ENCODE peak calls at places on chromosomes 6 and 20, in seven cellular contexts. J, M, X, V, R, G and S are unnamed samples.
A peak's percentile ranks its signal among the peaks of the same experiment; 100 is the strongest.

GRCh38 chr6:166055801-166056200 is 111.8 kb downstream of the TBXT start:
- DNase-seq in J (no peak), M (no peak), X (no peak), V (no peak), R (no peak), G (no peak), S (no peak)

GRCh38 chr6:34341481-34341971 is 50.9 kb downstream of the NUDT3 start:
- DNase-seq in J (no peak), M (no peak), X (no peak), V (no peak), R (no peak), G (no peak), S (no peak)

GRCh38 chr6:81263531-81264168 is 488.8 kb downstream of the TENT5A start:
- DNase-seq in J (no peak), M (no peak), X (no peak), V (no peak), R (no peak), G (no peak), S (peak; percentile 37)

GRCh38 chr6:128437685-128438084 is 82.7 kb downstream of the PTPRK start:
- DNase-seq in J (no peak), M (no peak), X (no peak), V (no peak), R (no peak), G (no peak), S (no peak)

GRCh38 chr20:62651285-62652021 is 9.2 kb downstream of the SLCO4A1 start:
- DNase-seq in J (no peak), M (peak; percentile 77), X (peak; percentile 62), V (peak; percentile 84), R (no peak), G (no peak), S (no peak)

GRCh38 chr6:14555804-14556203 is 438.2 kb downstream of the CD83 start:
- DNase-seq in J (no peak), M (no peak), X (no peak), V (no peak), R (no peak), G (no peak), S (no peak)

GRCh38 chr20:53001502-53002301 is 29.5 kb downstream of the TSHZ2 start:
- DNase-seq in J (no peak), M (no peak), X (no peak), V (peak; percentile 55), R (no peak), G (no peak), S (no peak)

GRCh38 chr6:70314240-70314639 is 11.4 kb upstream of the COL9A1 start:
- DNase-seq in J (no peak), M (no peak), X (peak; percentile 19), V (no peak), R (no peak), G (no peak), S (no peak)

GRCh38 chr6:130020106-130020851 is 1.9 kb downstream of the L3MBTL3 start:
- DNase-seq in J (peak; percentile 10), M (peak; percentile 54), X (peak; percentile 13), V (no peak), R (no peak), G (no peak), S (peak; percentile 44)

GRCh38 chr20:33701629-33702450 is 15.7 kb upstream of the E2F1 start:
- DNase-seq in J (no peak), M (no peak), X (no peak), V (no peak), R (peak; percentile 94), G (no peak), S (no peak)

GRCh38 chr6:53647437-53648094 is 18.0 kb downstream of the KLHL31 start:
- DNase-seq in J (no peak), M (no peak), X (no peak), V (no peak), R (no peak), G (no peak), S (peak; percentile 35)

GRCh38 chr6:35735452-35735851 is 1.4 kb upstream of the ARMC12 start:
- DNase-seq in J (no peak), M (no peak), X (no peak), V (no peak), R (no peak), G (no peak), S (peak; percentile 43)

GRCh38 chr6:45420083-45420908 is 42.6 kb upstream of the SUPT3H start:
- DNase-seq in J (no peak), M (peak; percentile 18), X (no peak), V (no peak), R (no peak), G (no peak), S (peak; percentile 33)

GRCh38 chr6:63305278-63305677 is 14.5 kb downstream of the LGSN start:
- DNase-seq in J (no peak), M (no peak), X (no peak), V (no peak), R (no peak), G (no peak), S (no peak)

GRCh38 chr20:20227013-20227571 is 140.8 kb upstream of the INSM1 start:
- DNase-seq in J (no peak), M (no peak), X (no peak), V (no peak), R (no peak), G (no peak), S (no peak)

GRCh38 chr6:35294308-35294945 is 3.2 kb upstream of the DEF6 start:
- DNase-seq in J (peak; percentile 65), M (peak; percentile 4), X (no peak), V (no peak), R (peak; percentile 62), G (no peak), S (no peak)

GRCh38 chr6:82251942-82252341 is 4.4 kb upstream of the IBTK start:
- DNase-seq in J (peak; percentile 32), M (no peak), X (no peak), V (no peak), R (peak; percentile 22), G (no peak), S (no peak)

GRCh38 chr6:125789576-125790402 is 971 bp upstream of the NCOA7 start:
- DNase-seq in J (no peak), M (peak; percentile 68), X (peak; percentile 55), V (no peak), R (peak; percentile 54), G (no peak), S (peak; percentile 2)

GRCh38 chr20:56903858-56904257 is 274.8 kb downstream of the TFAP2C start:
- DNase-seq in J (no peak), M (no peak), X (no peak), V (no peak), R (no peak), G (no peak), S (no peak)

GRCh38 chr6:112576421-112576820 is 229.3 kb downstream of the RFPL4B start:
- DNase-seq in J (no peak), M (no peak), X (no peak), V (no peak), R (no peak), G (no peak), S (no peak)

GRCh38 chr6:44078795-44079671 is 48.2 kb downstream of the MRPL14 start:
- DNase-seq in J (peak; percentile 65), M (peak; percentile 74), X (peak; percentile 88), V (no peak), R (peak; percentile 79), G (no peak), S (no peak)

GRCh38 chr6:111566873-111567517 is 38.7 kb downstream of the TRAF3IP2 start:
- DNase-seq in J (no peak), M (no peak), X (no peak), V (no peak), R (no peak), G (no peak), S (peak; percentile 77)

GRCh38 chr6:157443066-157443800 is 62.2 kb downstream of the ZDHHC14 start:
- DNase-seq in J (no peak), M (no peak), X (no peak), V (peak; percentile 80), R (no peak), G (no peak), S (no peak)

GRCh38 chr6:104644848-104645247 is 214.9 kb downstream of the HACE1 start:
- DNase-seq in J (no peak), M (no peak), X (no peak), V (no peak), R (no peak), G (no peak), S (no peak)

GRCh38 chr6:154653853-154654252 is 79.4 kb upstream of the SCAF8 start:
- DNase-seq in J (peak; percentile 13), M (no peak), X (no peak), V (no peak), R (no peak), G (no peak), S (peak; percentile 52)
- TF ChIP-seq EP300 in J (no peak), M (no peak), X (peak; percentile 84), V (no peak), R (no peak), G (no peak), S (peak; percentile 99)

GRCh38 chr20:50918403-50918802 is 12.8 kb downstream of the ADNP start:
- DNase-seq in J (no peak), M (no peak), X (no peak), V (no peak), R (no peak), G (no peak), S (no peak)
- H3K4me1 ChIP-seq in J (peaks cover 61% of the 10 kb centered on the region), M (peaks cover 25% of the 10 kb centered on the region), X (peaks cover 32% of the 10 kb centered on the region), V (peaks cover 47% of the 10 kb centered on the region), R (no peaks in the 10 kb centered on the region), G (peaks cover 5% of the 10 kb centered on the region), S (peaks cover 67% of the 10 kb centered on the region)

DNA sequence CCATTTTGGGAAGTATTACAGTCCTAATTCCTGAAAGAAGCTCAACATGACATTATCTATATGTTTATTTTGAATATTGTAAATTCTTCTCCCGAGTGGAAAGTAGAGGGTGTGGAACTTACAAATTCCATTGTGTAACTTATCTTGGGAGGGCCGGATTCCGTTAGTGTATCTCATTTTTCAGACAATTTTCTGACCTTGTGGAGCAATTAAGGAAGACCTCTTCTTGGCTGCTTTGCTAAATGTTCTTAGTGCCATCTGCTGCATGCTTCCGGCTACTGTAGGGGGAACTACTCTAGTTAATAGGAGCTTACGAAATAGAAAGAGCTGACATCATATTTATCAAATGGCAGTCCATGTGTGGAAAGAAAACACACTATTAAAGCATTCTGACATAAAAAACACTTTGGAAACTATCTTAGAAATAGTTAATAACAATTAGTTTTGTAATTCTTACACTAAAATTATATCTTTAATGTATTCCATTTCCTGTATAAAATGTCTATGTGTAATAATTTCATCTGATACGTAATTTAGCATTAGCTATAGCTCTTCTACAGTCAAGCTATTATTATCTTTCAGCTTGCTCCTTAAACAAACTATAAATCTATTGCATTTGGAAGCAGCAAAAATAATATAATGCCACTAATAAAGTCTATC is 41.5 kb upstream of the KCNQ5 start:
- DNase-seq in J (peak; percentile 19), M (no peak), X (no peak), V (no peak), R (peak; percentile 9), G (peak; percentile 9), S (no peak)
- TF ChIP-seq CTCF in J (peak; percentile 55), M (no peak), X (no peak), V (peak; percentile 28), R (peak; percentile 28), G (peak; percentile 83), S (no peak)

DNA sequence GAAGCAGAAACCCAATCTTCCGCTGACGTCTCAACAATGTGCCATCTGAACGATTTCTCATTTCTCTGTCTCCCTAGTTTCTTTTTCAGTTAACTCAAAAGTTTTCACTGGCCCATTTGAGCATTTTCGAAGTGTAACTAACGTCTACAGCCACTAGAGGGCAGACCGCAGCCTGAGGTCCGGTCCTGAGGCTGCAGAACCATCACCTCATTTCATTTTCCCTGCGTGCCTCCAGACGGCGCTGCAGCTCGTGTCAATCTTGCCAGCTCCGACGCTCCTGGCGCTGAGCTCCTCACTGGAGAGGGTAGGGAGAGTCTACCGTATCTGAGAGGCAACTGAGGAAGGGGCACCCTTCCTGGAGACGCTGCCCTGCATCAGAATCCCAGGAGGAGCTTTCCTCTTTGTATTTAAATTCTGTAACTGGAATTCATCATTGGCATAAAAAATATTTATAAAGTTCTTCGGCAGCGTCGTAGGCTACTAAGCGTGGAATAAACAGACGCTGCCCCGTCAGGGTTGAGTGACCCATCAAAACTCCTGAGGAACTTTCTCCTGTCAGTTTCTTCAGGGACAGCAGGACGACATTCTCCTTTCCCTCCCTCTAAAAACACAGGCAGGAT is 28.5 kb upstream of the DTNBP1 start:
- DNase-seq in J (peak; percentile 51), M (peak; percentile 82), X (peak; percentile 74), V (peak; percentile 74), R (peak; percentile 81), G (peak; percentile 79), S (peak; percentile 54)
- TF ChIP-seq EP300 in J (no peak), M (no peak), X (peak; percentile 82), V (peak; percentile 8), R (no peak), G (no peak), S (no peak)